ENCODE peak calls at places on chromosomes 2 and 18, in six cellular contexts. One of them, this sample, is unnamed.

GRCh38 chr2:119005565-119005964 is 63.6 kb downstream of the MARCO start:
- DNase-seq in PC-9: no peak
- DNase-seq in right lobe of liver: peak
- DNase-seq in A549: no peak
- DNase-seq in effector memory CD4-positive, alpha-beta T cell: no peak
- DNase-seq in CD4-positive, alpha-beta T cell: no peak
- DNase-seq in this sample: no peak

GRCh38 chr18:48335829-48336228 is 73.4 kb downstream of the ZBTB7C start:
- DNase-seq in PC-9: no peak
- DNase-seq in effector memory CD4-positive, alpha-beta T cell: no peak
- DNase-seq in right lobe of liver: no peak
- DNase-seq in CD4-positive, alpha-beta T cell: no peak
- DNase-seq in A549: no peak
- DNase-seq in this sample: no peak

GRCh38 chr2:105005601-105006000 is 32.3 kb upstream of the MRPS9 start:
- DNase-seq in effector memory CD4-positive, alpha-beta T cell: no peak
- DNase-seq in PC-9: no peak
- DNase-seq in A549: no peak
- DNase-seq in CD4-positive, alpha-beta T cell: no peak
- DNase-seq in right lobe of liver: no peak
- DNase-seq in this sample: no peak

GRCh38 chr2:54267577-54267976 is 11.5 kb upstream of the TSPYL6 start:
- DNase-seq in right lobe of liver: no peak
- DNase-seq in PC-9: no peak
- DNase-seq in CD4-positive, alpha-beta T cell: no peak
- DNase-seq in effector memory CD4-positive, alpha-beta T cell: no peak
- DNase-seq in A549: no peak
- DNase-seq in this sample: no peak

GRCh38 chr2:174614261-174614660 is 16.7 kb upstream of the WIPF1 start:
- DNase-seq in A549: peak
- DNase-seq in right lobe of liver: no peak
- DNase-seq in effector memory CD4-positive, alpha-beta T cell: no peak
- DNase-seq in PC-9: peak
- DNase-seq in CD4-positive, alpha-beta T cell: no peak
- DNase-seq in this sample: peak

GRCh38 chr2:70385966-70386595 is 84.2 kb upstream of the FAM136A start:
- DNase-seq in effector memory CD4-positive, alpha-beta T cell: no peak
- DNase-seq in PC-9: no peak
- DNase-seq in CD4-positive, alpha-beta T cell: no peak
- DNase-seq in right lobe of liver: no peak
- DNase-seq in A549: no peak
- DNase-seq in this sample: peak

GRCh38 chr2:85893428-85894258 is 4.9 kb upstream of the ST3GAL5 start:
- DNase-seq in PC-9: no peak
- DNase-seq in CD4-positive, alpha-beta T cell: no peak
- DNase-seq in effector memory CD4-positive, alpha-beta T cell: no peak
- DNase-seq in A549: peak
- DNase-seq in right lobe of liver: no peak
- DNase-seq in this sample: peak

GRCh38 chr2:12050381-12050780 is 303.9 kb downstream of the LPIN1 start:
- DNase-seq in A549: peak
- DNase-seq in effector memory CD4-positive, alpha-beta T cell: no peak
- DNase-seq in right lobe of liver: no peak
- DNase-seq in PC-9: no peak
- DNase-seq in CD4-positive, alpha-beta T cell: no peak
- DNase-seq in this sample: peak

GRCh38 chr18:52657063-52657462 is 317.1 kb downstream of the DCC start:
- DNase-seq in right lobe of liver: no peak
- DNase-seq in A549: no peak
- DNase-seq in CD4-positive, alpha-beta T cell: no peak
- DNase-seq in PC-9: no peak
- DNase-seq in effector memory CD4-positive, alpha-beta T cell: no peak
- DNase-seq in this sample: no peak

GRCh38 chr2:14996306-14997014 is 363.9 kb downstream of the LRATD1 start:
- DNase-seq in right lobe of liver: no peak
- DNase-seq in A549: no peak
- DNase-seq in CD4-positive, alpha-beta T cell: no peak
- DNase-seq in effector memory CD4-positive, alpha-beta T cell: no peak
- DNase-seq in PC-9: no peak
- DNase-seq in this sample: no peak

GRCh38 chr2:216905649-216906048 is 45.8 kb upstream of the TNP1 start:
- DNase-seq in right lobe of liver: no peak
- DNase-seq in CD4-positive, alpha-beta T cell: no peak
- DNase-seq in A549: no peak
- DNase-seq in PC-9: no peak
- DNase-seq in effector memory CD4-positive, alpha-beta T cell: no peak
- DNase-seq in this sample: no peak

GRCh38 chr18:8732442-8733360 is 27.3 kb downstream of the MTCL1 start:
- DNase-seq in PC-9: no peak
- DNase-seq in CD4-positive, alpha-beta T cell: no peak
- DNase-seq in A549: peak
- DNase-seq in right lobe of liver: no peak
- DNase-seq in effector memory CD4-positive, alpha-beta T cell: no peak
- DNase-seq in this sample: no peak

GRCh38 chr2:119862127-119862889 is 102.6 kb downstream of the PTPN4 start:
- DNase-seq in A549: no peak
- DNase-seq in effector memory CD4-positive, alpha-beta T cell: no peak
- DNase-seq in CD4-positive, alpha-beta T cell: no peak
- DNase-seq in right lobe of liver: no peak
- DNase-seq in PC-9: no peak
- DNase-seq in this sample: no peak

GRCh38 chr2:207692206-207693065 is 19.0 kb upstream of the CCNYL1 start:
- DNase-seq in effector memory CD4-positive, alpha-beta T cell: no peak
- DNase-seq in PC-9: no peak
- DNase-seq in right lobe of liver: no peak
- DNase-seq in CD4-positive, alpha-beta T cell: peak
- DNase-seq in A549: peak
- DNase-seq in this sample: no peak

GRCh38 chr2:240946654-240947053 is 40.5 kb downstream of the CROCC2 start:
- DNase-seq in CD4-positive, alpha-beta T cell: no peak
- DNase-seq in right lobe of liver: peak
- DNase-seq in A549: no peak
- DNase-seq in PC-9: peak
- DNase-seq in effector memory CD4-positive, alpha-beta T cell: no peak
- DNase-seq in this sample: no peak

GRCh38 chr2:43219383-43220228 is 6.8 kb downstream of the ZFP36L2 start:
- DNase-seq in A549: peak
- DNase-seq in right lobe of liver: peak
- DNase-seq in CD4-positive, alpha-beta T cell: peak
- DNase-seq in PC-9: peak
- DNase-seq in effector memory CD4-positive, alpha-beta T cell: peak
- DNase-seq in this sample: peak

GRCh38 chr2:85840091-85840490 is 48.7 kb downstream of the ST3GAL5 start:
- DNase-seq in right lobe of liver: no peak
- DNase-seq in PC-9: no peak
- DNase-seq in CD4-positive, alpha-beta T cell: no peak
- DNase-seq in A549: no peak
- DNase-seq in effector memory CD4-positive, alpha-beta T cell: no peak
- DNase-seq in this sample: no peak

GRCh38 chr2:184031402-184032147 is 566.8 kb upstream of the ZNF804A start:
- DNase-seq in A549: no peak
- DNase-seq in right lobe of liver: no peak
- DNase-seq in CD4-positive, alpha-beta T cell: no peak
- DNase-seq in effector memory CD4-positive, alpha-beta T cell: no peak
- DNase-seq in PC-9: no peak
- DNase-seq in this sample: no peak

GRCh38 chr2:78061301-78061700 is 539.1 kb upstream of the LRRTM4 start:
- DNase-seq in CD4-positive, alpha-beta T cell: no peak
- DNase-seq in right lobe of liver: no peak
- DNase-seq in effector memory CD4-positive, alpha-beta T cell: no peak
- DNase-seq in PC-9: no peak
- DNase-seq in A549: no peak
- DNase-seq in this sample: no peak

GRCh38 chr2:229920011-229920781 is 1.6 kb downstream of the TRIP12 start:
- DNase-seq in PC-9: no peak
- DNase-seq in effector memory CD4-positive, alpha-beta T cell: peak
- DNase-seq in right lobe of liver: no peak
- DNase-seq in A549: no peak
- DNase-seq in CD4-positive, alpha-beta T cell: peak
- DNase-seq in this sample: no peak

GRCh38 chr2:179900655-179901054 is 39.2 kb upstream of the ZNF385B start:
- DNase-seq in A549: no peak
- DNase-seq in right lobe of liver: no peak
- DNase-seq in effector memory CD4-positive, alpha-beta T cell: no peak
- DNase-seq in PC-9: no peak
- DNase-seq in CD4-positive, alpha-beta T cell: no peak
- DNase-seq in this sample: no peak

GRCh38 chr2:70202236-70202806 is 11.5 kb upstream of the C2orf42 start:
- DNase-seq in PC-9: no peak
- DNase-seq in A549: no peak
- DNase-seq in effector memory CD4-positive, alpha-beta T cell: no peak
- DNase-seq in CD4-positive, alpha-beta T cell: no peak
- DNase-seq in right lobe of liver: no peak
- DNase-seq in this sample: no peak

GRCh38 chr2:161228511-161229240 is 68.4 kb downstream of the TANK start:
- DNase-seq in effector memory CD4-positive, alpha-beta T cell: no peak
- DNase-seq in PC-9: no peak
- DNase-seq in CD4-positive, alpha-beta T cell: no peak
- DNase-seq in A549: no peak
- DNase-seq in right lobe of liver: no peak
- DNase-seq in this sample: peak

GRCh38 chr2:11055816-11056215 is 99.5 kb upstream of the SLC66A3 start:
- DNase-seq in PC-9: no peak
- DNase-seq in CD4-positive, alpha-beta T cell: no peak
- DNase-seq in A549: no peak
- DNase-seq in right lobe of liver: no peak
- DNase-seq in effector memory CD4-positive, alpha-beta T cell: no peak
- DNase-seq in this sample: no peak

GRCh38 chr18:45340884-45341283 is 274.4 kb upstream of the SLC14A2 start:
- DNase-seq in PC-9: no peak
- DNase-seq in effector memory CD4-positive, alpha-beta T cell: no peak
- DNase-seq in right lobe of liver: no peak
- DNase-seq in CD4-positive, alpha-beta T cell: no peak
- DNase-seq in A549: no peak
- DNase-seq in this sample: no peak

DNA sequence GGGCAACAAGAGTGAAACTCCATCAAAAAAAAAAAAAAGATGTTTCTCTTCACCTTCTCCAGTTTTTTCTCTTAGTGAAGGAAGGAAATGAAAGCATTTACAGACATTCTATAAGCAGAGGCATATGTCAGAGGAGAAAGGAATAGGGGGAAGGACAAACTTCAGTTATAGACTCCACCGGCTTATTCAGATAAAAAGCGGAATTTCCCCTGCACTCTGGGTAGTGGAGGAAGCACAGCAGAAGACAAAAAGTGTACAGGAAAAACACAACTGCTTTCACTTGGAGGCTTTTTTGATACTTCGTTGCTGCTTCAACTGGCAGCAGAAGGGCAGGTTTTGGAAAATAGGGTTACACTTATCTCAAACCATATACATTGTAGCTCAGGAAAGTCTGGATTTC is 3.2 kb upstream of the MGAT4A start:
- DNase-seq in PC-9: no peak
- DNase-seq in CD4-positive, alpha-beta T cell: no peak
- DNase-seq in effector memory CD4-positive, alpha-beta T cell: no peak
- DNase-seq in right lobe of liver: no peak
- DNase-seq in A549: no peak
- DNase-seq in this sample: no peak
- H3K27ac ChIP-seq in PC-9: no peak
- H3K27ac ChIP-seq in CD4-positive, alpha-beta T cell: peak
- H3K27ac ChIP-seq in effector memory CD4-positive, alpha-beta T cell: peak
- H3K27ac ChIP-seq in right lobe of liver: no peak
- H3K27ac ChIP-seq in A549: no peak
- H3K27ac ChIP-seq in this sample: no peak

GRCh38 chr2:31287681-31288080 is 53.7 kb downstream of the EHD3 start:
- DNase-seq in A549: no peak
- DNase-seq in right lobe of liver: no peak
- DNase-seq in effector memory CD4-positive, alpha-beta T cell: no peak
- DNase-seq in PC-9: no peak
- DNase-seq in CD4-positive, alpha-beta T cell: no peak
- DNase-seq in this sample: no peak

GRCh38 chr2:31282634-31283033 is 48.7 kb downstream of the EHD3 start:
- DNase-seq in effector memory CD4-positive, alpha-beta T cell: no peak
- DNase-seq in right lobe of liver: no peak
- DNase-seq in CD4-positive, alpha-beta T cell: no peak
- DNase-seq in A549: no peak
- DNase-seq in PC-9: no peak
- DNase-seq in this sample: no peak

GRCh38 chr2:31286961-31287550 is 53.1 kb downstream of the EHD3 start:
- DNase-seq in right lobe of liver: no peak
- DNase-seq in CD4-positive, alpha-beta T cell: no peak
- DNase-seq in A549: no peak
- DNase-seq in PC-9: no peak
- DNase-seq in effector memory CD4-positive, alpha-beta T cell: no peak
- DNase-seq in this sample: no peak

GRCh38 chr2:31284107-31284506 is 50.2 kb downstream of the EHD3 start:
- DNase-seq in A549: no peak
- DNase-seq in effector memory CD4-positive, alpha-beta T cell: no peak
- DNase-seq in PC-9: no peak
- DNase-seq in right lobe of liver: no peak
- DNase-seq in CD4-positive, alpha-beta T cell: no peak
- DNase-seq in this sample: no peak

DNA sequence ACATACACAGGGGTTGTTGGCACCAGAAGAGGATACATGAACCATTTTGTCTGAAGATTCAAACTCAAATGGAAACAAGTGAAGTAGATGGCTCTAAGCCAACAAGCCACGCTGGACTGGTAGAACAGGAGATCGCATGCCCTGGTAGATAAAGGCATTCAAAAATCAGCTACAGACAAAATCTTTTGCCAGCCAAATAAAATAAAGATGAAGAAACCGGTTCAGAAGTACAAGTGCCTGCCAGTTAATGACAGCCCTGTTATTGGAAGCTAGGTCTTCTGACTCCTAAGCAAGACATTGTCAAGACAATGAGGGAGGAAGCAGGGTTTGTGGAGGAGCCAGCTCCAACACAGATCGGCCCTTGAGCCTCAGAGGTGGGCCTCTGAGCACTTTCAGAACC is 52.3 kb downstream of the EHD3 start:
- DNase-seq in A549: no peak
- DNase-seq in PC-9: no peak
- DNase-seq in CD4-positive, alpha-beta T cell: no peak
- DNase-seq in effector memory CD4-positive, alpha-beta T cell: no peak
- DNase-seq in right lobe of liver: no peak
- DNase-seq in this sample: no peak
- H3K27ac ChIP-seq in A549: no peak
- H3K27ac ChIP-seq in PC-9: no peak
- H3K27ac ChIP-seq in CD4-positive, alpha-beta T cell: no peak
- H3K27ac ChIP-seq in effector memory CD4-positive, alpha-beta T cell: no peak
- H3K27ac ChIP-seq in right lobe of liver: no peak
- H3K27ac ChIP-seq in this sample: no peak

GRCh38 chr18:61639886-61640285 is 252.9 kb downstream of the RNF152 start:
- DNase-seq in A549: no peak
- DNase-seq in effector memory CD4-positive, alpha-beta T cell: no peak
- DNase-seq in right lobe of liver: no peak
- DNase-seq in PC-9: no peak
- DNase-seq in CD4-positive, alpha-beta T cell: no peak
- DNase-seq in this sample: no peak
- H3K27ac ChIP-seq in A549: no peak
- H3K27ac ChIP-seq in effector memory CD4-positive, alpha-beta T cell: no peak
- H3K27ac ChIP-seq in right lobe of liver: no peak
- H3K27ac ChIP-seq in PC-9: no peak
- H3K27ac ChIP-seq in CD4-positive, alpha-beta T cell: no peak
- H3K27ac ChIP-seq in this sample: no peak

DNA sequence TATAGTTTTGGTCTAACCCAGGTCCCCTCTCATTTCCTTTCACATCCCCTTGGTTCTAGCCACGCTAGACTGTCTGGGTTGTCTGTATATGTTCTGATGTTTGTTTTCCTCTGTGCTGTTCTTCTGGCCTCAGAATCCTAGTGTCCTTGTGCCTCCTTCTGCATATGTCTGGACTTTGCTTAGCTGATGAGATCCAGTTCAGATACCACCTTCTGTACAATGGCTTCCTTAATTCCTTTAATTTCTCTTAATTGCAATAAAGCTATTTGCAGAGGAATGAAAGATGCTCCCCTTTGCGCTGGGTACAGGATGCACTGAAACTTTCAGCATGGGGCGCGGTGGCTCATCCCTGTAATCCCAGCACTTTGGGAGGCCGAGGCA is 161.7 kb downstream of the NEDD4L start:
- DNase-seq in CD4-positive, alpha-beta T cell: no peak
- DNase-seq in A549: no peak
- DNase-seq in right lobe of liver: no peak
- DNase-seq in PC-9: no peak
- DNase-seq in effector memory CD4-positive, alpha-beta T cell: no peak
- DNase-seq in this sample: no peak
- H3K27ac ChIP-seq in CD4-positive, alpha-beta T cell: no peak
- H3K27ac ChIP-seq in A549: no peak
- H3K27ac ChIP-seq in right lobe of liver: no peak
- H3K27ac ChIP-seq in PC-9: no peak
- H3K27ac ChIP-seq in effector memory CD4-positive, alpha-beta T cell: no peak
- H3K27ac ChIP-seq in this sample: peak

This sample was measured in astrocyte.